ENCODE peak calls at places on chromosome 5, in eight cellular contexts. H, R, N, F, L, M, P and W are unnamed samples.

GRCh38 chr5:109865636-109866035 is 175.9 kb downstream of the MAN2A1 start:
- DNase-seq in P (peak), N (peak), H (no peak), L (no peak), M (no peak), R (peak), F (peak), W (no peak)

GRCh38 chr5:72611111-72611724 is 104.0 kb upstream of the ZNF366 start:
- DNase-seq in N (peak), L (peak), R (peak), H (peak), F (peak), M (peak), P (peak), W (peak)

GRCh38 chr5:148090780-148091221 is 27.0 kb downstream of the SPINK5 start:
- DNase-seq in P (no peak), F (no peak), M (no peak), R (no peak), H (no peak), L (peak), N (no peak), W (no peak)

GRCh38 chr5:66864240-66864884 is 268.2 kb downstream of the MAST4 start:
- DNase-seq in F (peak), H (no peak), R (no peak), M (no peak), N (peak), L (peak), P (peak), W (peak)

GRCh38 chr5:159198063-159199036 is 11.0 kb downstream of the RNF145 start:
- DNase-seq in L (no peak), F (no peak), N (no peak), R (no peak), P (no peak), M (no peak), H (no peak), W (no peak)

GRCh38 chr5:39461007-39461682 is 36.4 kb upstream of the DAB2 start:
- DNase-seq in N (no peak), F (no peak), L (no peak), P (no peak), R (no peak), H (no peak), M (no peak), W (no peak)

GRCh38 chr5:137466888-137467287 is 32.2 kb downstream of the SPOCK1 start:
- DNase-seq in H (no peak), M (no peak), R (no peak), N (peak), L (no peak), P (peak), F (no peak), W (no peak)

GRCh38 chr5:4758550-4758949 is 381.6 kb upstream of the ADAMTS16 start:
- DNase-seq in R (no peak), H (no peak), L (no peak), N (no peak), M (no peak), P (no peak), F (no peak), W (no peak)

GRCh38 chr5:95621839-95622629 is 2.1 kb downstream of the GPR150 start:
- DNase-seq in H (no peak), N (no peak), F (no peak), P (no peak), L (no peak), M (no peak), R (no peak), W (no peak)

GRCh38 chr5:123035320-123035949 is 1.1 kb downstream of the PPIC start:
- DNase-seq in H (no peak), M (peak), P (peak), R (peak), N (peak), L (no peak), F (peak), W (peak)